ENCODE peak calls at places on chromosomes 5 and 9, in four cellular contexts. A, Y, D and E are unnamed samples.
A peak's percentile ranks its signal among the peaks of the same experiment; 100 is the strongest.

GRCh38 chr5:157571357-157571827 is 4.2 kb downstream of the ADAM19 start:
- DNase-seq in D (no peak), A (no peak), Y (no peak), E (peak; percentile 56)

GRCh38 chr9:16870606-16871357 is at the start of gene BNC2:
- DNase-seq in D (peak; percentile 57), A (peak; percentile 62), Y (peak; percentile 52), E (no peak)

GRCh38 chr9:124004608-124005007 is 7.0 kb upstream of the LHX2 start:
- DNase-seq in A (no peak), D (no peak), Y (no peak), E (no peak)

GRCh38 chr9:121305269-121305994 is 37.5 kb downstream of the GSN start:
- DNase-seq in Y (peak; percentile 88), D (peak; percentile 74), A (no peak), E (no peak)

GRCh38 chr5:76947064-76947463 is 5.8 kb upstream of the CRHBP start:
- DNase-seq in Y (no peak), A (no peak), D (peak; percentile 32), E (no peak)

GRCh38 chr5:80246995-80247729 is 8.7 kb downstream of the SERINC5 start:
- DNase-seq in Y (peak; percentile 43), D (peak; percentile 72), A (peak; percentile 55), E (peak; percentile 59)

GRCh38 chr9:78312125-78312524 is 15.2 kb downstream of the PSAT1 start:
- DNase-seq in A (no peak), D (no peak), Y (no peak), E (no peak)

GRCh38 chr5:125198270-125198974 is 452.0 kb upstream of the ZNF608 start:
- DNase-seq in D (peak; percentile 84), A (peak; percentile 50), Y (peak; percentile 55), E (no peak)

GRCh38 chr9:129458155-129458661 is 162.7 kb downstream of the C9orf50 start:
- DNase-seq in D (peak; percentile 70), A (peak; percentile 59), Y (no peak), E (no peak)

GRCh38 chr9:19271081-19271480 is 40.6 kb downstream of the DENND4C start:
- DNase-seq in Y (no peak), A (no peak), D (no peak), E (no peak)

GRCh38 chr5:36820900-36821299 is 55.7 kb upstream of the NIPBL start:
- DNase-seq in D (no peak), Y (no peak), A (no peak), E (peak; percentile 50)

GRCh38 chr5:119537704-119538103 is 85.4 kb downstream of the HSD17B4 start:
- DNase-seq in A (no peak), D (no peak), Y (no peak), E (no peak)

GRCh38 chr9:135077497-135078200 is 9.8 kb upstream of the OLFM1 start:
- DNase-seq in A (no peak), Y (no peak), D (peak; percentile 43), E (no peak)

GRCh38 chr9:76456202-76456926 is 2.6 kb upstream of the GCNT1 start:
- DNase-seq in D (no peak), A (no peak), Y (no peak), E (no peak)

GRCh38 chr5:136164226-136164625 is 28.7 kb downstream of the SMIM32 start:
- DNase-seq in D (no peak), Y (no peak), A (no peak), E (no peak)

GRCh38 chr5:169079697-169080096 is 221.2 kb downstream of the SLIT3 start:
- DNase-seq in Y (no peak), D (no peak), A (no peak), E (no peak)

GRCh38 chr9:15482146-15482545 is 28.6 kb downstream of the PSIP1 start:
- DNase-seq in A (no peak), Y (no peak), D (no peak), E (no peak)

GRCh38 chr5:134964359-134965270 is 3.1 kb upstream of the CATSPER3 start:
- DNase-seq in A (no peak), Y (no peak), D (no peak), E (no peak)

GRCh38 chr5:5050797-5051196 is 89.3 kb upstream of the ADAMTS16 start:
- DNase-seq in A (no peak), Y (no peak), D (no peak), E (no peak)

GRCh38 chr5:41508696-41509398 is 1.6 kb downstream of the PLCXD3 start:
- DNase-seq in D (no peak), Y (no peak), A (no peak), E (no peak)

GRCh38 chr5:130222638-130223037 is 318.4 kb downstream of the CHSY3 start:
- DNase-seq in Y (no peak), A (no peak), D (no peak), E (no peak)

DNA sequence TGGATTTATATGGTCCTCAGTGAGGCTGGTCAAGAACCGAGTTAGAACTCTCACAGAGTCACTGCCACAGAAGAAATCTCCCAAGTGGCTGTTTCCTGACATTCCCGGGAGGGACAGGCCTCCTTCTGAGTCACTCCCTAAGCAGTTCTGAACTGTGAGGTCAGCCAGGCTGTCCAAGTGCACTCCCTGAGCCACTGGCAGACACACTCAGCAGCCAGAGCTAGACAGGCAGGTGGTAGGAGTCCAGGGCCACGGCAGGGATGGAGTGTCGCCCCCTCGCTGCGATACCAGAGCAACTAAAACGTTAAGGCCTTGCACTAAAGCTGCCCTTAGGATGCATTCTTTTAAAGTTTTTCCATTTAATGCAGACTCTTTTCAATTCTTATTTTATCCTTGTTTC is 3.4 kb downstream of the IL4 start:
- DNase-seq in A (peak; percentile 79), D (peak; percentile 65), Y (peak; percentile 39), E (no peak)
- TF ChIP-seq CTCF in A (peak; percentile 40), D (no peak), Y (peak; percentile 7), E (no peak)

GRCh38 chr5:140828402-140828737 is 610 bp downstream of the PCDHA6 start:
- DNase-seq in A (no peak), D (no peak), Y (no peak), E (no peak)

GRCh38 chr5:140835622-140836510 is 1.8 kb downstream of the PCDHA7 start:
- DNase-seq in Y (no peak), D (no peak), A (no peak), E (no peak)

DNA sequence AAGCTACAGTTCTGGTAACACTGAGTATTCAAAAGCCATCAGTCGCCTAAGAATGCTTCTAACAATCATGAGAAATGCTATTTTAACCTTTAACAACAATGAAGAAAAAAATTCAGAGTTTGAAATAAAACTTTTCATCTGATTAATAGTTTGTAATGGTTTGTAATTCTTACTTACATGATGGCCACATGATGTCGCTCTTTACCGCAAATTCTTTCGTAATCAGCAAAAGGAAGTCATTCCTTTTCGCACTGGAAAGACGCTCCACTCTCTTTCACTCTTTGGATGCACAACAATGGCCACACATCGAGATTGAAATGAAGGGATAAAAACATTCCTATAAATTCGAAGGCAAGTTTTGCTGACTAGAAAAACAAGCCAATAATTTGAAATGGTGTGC is at the start of gene PCDHA7:
- DNase-seq in A (no peak), D (no peak), Y (no peak), E (no peak)
- TF ChIP-seq CTCF in A (no peak), D (no peak), Y (no peak), E (no peak)

GRCh38 chr5:61866930-61867329 is 439.1 kb upstream of the KIF2A start:
- DNase-seq in Y (no peak), D (no peak), A (no peak), E (no peak)
- TF ChIP-seq CTCF in Y (no peak), D (no peak), A (no peak), E (no peak)

GRCh38 chr9:100227636-100228035 is 125.1 kb downstream of the TEX10 start:
- DNase-seq in D (no peak), A (no peak), Y (no peak), E (no peak)

GRCh38 chr9:100219347-100219746 is 120.3 kb downstream of the INVS start:
- DNase-seq in A (no peak), Y (no peak), D (no peak), E (no peak)

GRCh38 chr9:100220936-100221335 is 121.9 kb downstream of the INVS start:
- DNase-seq in A (no peak), Y (no peak), D (no peak), E (no peak)

GRCh38 chr9:100221538-100221937 is 122.5 kb downstream of the INVS start:
- DNase-seq in D (no peak), Y (no peak), A (no peak), E (no peak)

GRCh38 chr9:100222674-100223073 is 123.6 kb downstream of the INVS start:
- DNase-seq in D (no peak), A (no peak), Y (no peak), E (no peak)
- TF ChIP-seq CTCF in D (no peak), A (peak; percentile 24), Y (peak; percentile 27), E (no peak)

GRCh38 chr5:26009742-26010141 is 1028.6 kb downstream of the CDH9 start:
- DNase-seq in Y (no peak), A (no peak), D (peak; percentile 28), E (no peak)
- TF ChIP-seq CTCF in Y (no peak), A (no peak), D (no peak), E (no peak)

GRCh38 chr5:9283473-9283872 is 262.4 kb downstream of the SEMA5A start:
- DNase-seq in A (no peak), Y (no peak), D (no peak), E (no peak)
- TF ChIP-seq CTCF in A (no peak), Y (no peak), D (no peak), E (no peak)